ENCODE peak calls at places on chromosomes 2 and 18, in ten cellular contexts. S is mesothelial cell of epicardium; D is CD4-positive, alpha-beta T cell; W is HS-5; R is WTC11; J is NCI-H1105; A is Panc1; Z is HEK293T; L is kidney; M is GM18507. T is an unnamed sample.

GRCh38 chr2:25453199-25453903 is 111.6 kb upstream of the DNMT3A start:
- DNase-seq in S (no peak), D (no peak), W (no peak), R (no peak), J (no peak), A (no peak), Z (no peak), L (no peak), M (peak), T (no peak)

GRCh38 chr2:56185101-56185581 is 1.4 kb downstream of the CCDC85A start:
- DNase-seq in S (no peak), D (no peak), W (no peak), R (peak), J (peak), A (no peak), Z (no peak), L (no peak), M (no peak), T (no peak)

GRCh38 chr2:155250800-155251199 is 552.3 kb downstream of the KCNJ3 start:
- DNase-seq in S (no peak), D (no peak), W (no peak), R (no peak), J (no peak), A (peak), Z (peak), L (no peak), M (no peak), T (no peak)

GRCh38 chr2:105437708-105438103 is 38.9 kb upstream of the FHL2 start:
- DNase-seq in S (no peak), D (no peak), W (no peak), R (no peak), J (no peak), A (no peak), Z (no peak), L (no peak), M (no peak), T (no peak)

GRCh38 chr18:45127395-45127794 is 446.7 kb downstream of the SETBP1 start:
- DNase-seq in S (no peak), D (no peak), W (no peak), R (no peak), J (no peak), A (no peak), Z (no peak), L (no peak), M (no peak), T (no peak)

GRCh38 chr2:230582851-230583283 is 129.8 kb upstream of the CAB39 start:
- DNase-seq in S (no peak), D (no peak), W (peak), R (no peak), J (no peak), A (no peak), Z (no peak), L (no peak), M (peak), T (no peak)

GRCh38 chr2:46273919-46274318 is 23.3 kb upstream of the EPAS1 start:
- DNase-seq in S (no peak), D (no peak), W (no peak), R (no peak), J (no peak), A (no peak), Z (no peak), L (no peak), M (no peak), T (no peak)

GRCh38 chr2:205685314-205686230 is 3.3 kb downstream of the NRP2 start:
- DNase-seq in S (no peak), D (no peak), W (no peak), R (peak), J (no peak), A (no peak), Z (no peak), L (peak), M (no peak), T (no peak)

GRCh38 chr2:151945602-151946001 is 117.4 kb upstream of the ARL5A start:
- DNase-seq in S (no peak), D (no peak), W (no peak), R (no peak), J (no peak), A (no peak), Z (no peak), L (no peak), M (no peak), T (no peak)

GRCh38 chr18:55494899-55495298 is 93.1 kb downstream of the TCF4 start:
- DNase-seq in S (no peak), D (no peak), W (no peak), R (no peak), J (no peak), A (no peak), Z (no peak), L (no peak), M (no peak), T (no peak)

GRCh38 chr2:7497223-7497622 is 580.0 kb downstream of the RNF144A start:
- DNase-seq in S (no peak), D (peak), W (no peak), R (no peak), J (no peak), A (no peak), Z (no peak), L (no peak), M (no peak), T (no peak)

GRCh38 chr2:236568068-236568921 is 1.3 kb upstream of the ACKR3 start:
- DNase-seq in S (no peak), D (no peak), W (no peak), R (no peak), J (no peak), A (no peak), Z (no peak), L (peak), M (no peak), T (peak)

GRCh38 chr2:186017278-186017677 is 278.7 kb downstream of the FSIP2 start:
- DNase-seq in S (no peak), D (no peak), W (no peak), R (no peak), J (no peak), A (no peak), Z (no peak), L (no peak), M (no peak), T (no peak)

GRCh38 chr2:201854221-201854801 is 48.0 kb downstream of the CDK15 start:
- DNase-seq in S (no peak), D (no peak), W (peak), R (no peak), J (no peak), A (no peak), Z (no peak), L (no peak), M (no peak), T (no peak)

GRCh38 chr2:24711881-24712280 is 81.3 kb downstream of the PTRHD1 start:
- DNase-seq in S (no peak), D (no peak), W (no peak), R (no peak), J (no peak), A (no peak), Z (no peak), L (no peak), M (no peak), T (no peak)

GRCh38 chr18:12639990-12640880 is 17.7 kb downstream of the SPIRE1 start:
- DNase-seq in S (no peak), D (no peak), W (no peak), R (no peak), J (no peak), A (peak), Z (no peak), L (no peak), M (no peak), T (no peak)

GRCh38 chr2:152400607-152401214 is 65.7 kb downstream of the FMNL2 start:
- DNase-seq in S (no peak), D (no peak), W (no peak), R (no peak), J (no peak), A (no peak), Z (no peak), L (no peak), M (no peak), T (no peak)

GRCh38 chr18:49052891-49053644 is 102.3 kb upstream of the SMAD7 start:
- DNase-seq in S (no peak), D (no peak), W (peak), R (no peak), J (no peak), A (no peak), Z (no peak), L (no peak), M (no peak), T (no peak)

GRCh38 chr2:222142027-222142426 is 156.8 kb downstream of the PAX3 start:
- DNase-seq in S (no peak), D (no peak), W (peak), R (no peak), J (no peak), A (no peak), Z (no peak), L (no peak), M (no peak), T (no peak)

GRCh38 chr2:160474319-160474645 is 19.3 kb downstream of the RBMS1 start:
- DNase-seq in S (no peak), D (no peak), W (no peak), R (no peak), J (no peak), A (no peak), Z (no peak), L (no peak), M (no peak), T (no peak)

GRCh38 chr2:1675633-1676032 is 68.7 kb downstream of the PXDN start:
- DNase-seq in S (no peak), D (no peak), W (peak), R (no peak), J (no peak), A (peak), Z (no peak), L (no peak), M (no peak), T (no peak)

GRCh38 chr2:163734911-163735691 is 707 bp downstream of the FIGN start:
- DNase-seq in S (no peak), D (no peak), W (peak), R (no peak), J (no peak), A (no peak), Z (peak), L (no peak), M (no peak), T (no peak)

GRCh38 chr2:235756491-235756890 is 262.6 kb downstream of the AGAP1 start:
- DNase-seq in S (no peak), D (no peak), W (no peak), R (no peak), J (no peak), A (no peak), Z (no peak), L (no peak), M (no peak), T (no peak)

GRCh38 chr2:17667898-17668297 is 85.7 kb downstream of the SMC6 start:
- DNase-seq in S (no peak), D (no peak), W (no peak), R (no peak), J (no peak), A (no peak), Z (no peak), L (no peak), M (no peak), T (no peak)

GRCh38 chr2:239674981-239675855 is 274.4 kb upstream of the HDAC4 start:
- DNase-seq in S (no peak), D (no peak), W (no peak), R (no peak), J (no peak), A (no peak), Z (no peak), L (no peak), M (no peak), T (no peak)

GRCh38 chr2:69202323-69202722 is 184.7 kb downstream of the GFPT1 start:
- DNase-seq in S (no peak), D (no peak), W (no peak), R (no peak), J (no peak), A (no peak), Z (no peak), L (no peak), M (no peak), T (no peak)

GRCh38 chr2:119756837-119757236 is 2.9 kb upstream of the PTPN4 start:
- DNase-seq in S (no peak), D (no peak), W (no peak), R (no peak), J (no peak), A (no peak), Z (no peak), L (peak), M (no peak), T (no peak)

T was measured in chondrocyte.